ENCODE peak calls at places on chromosomes 1 and 21, in seven cellular contexts. One of them, this sample, is unnamed.
A peak's percentile ranks its signal among the peaks of the same experiment; 100 is the strongest.

GRCh38 chr21:28336299-28336698 is 656.4 kb downstream of the LTN1 start:
- DNase-seq in coronary artery: no peak
- DNase-seq in HepG2: peak; percentile 16
- DNase-seq in AG10803: peak; percentile 91
- DNase-seq in CD8-positive, alpha-beta T cell: no peak
- DNase-seq in SJSA1: no peak
- DNase-seq in prostate gland: peak; percentile 10
- DNase-seq in this sample: no peak

GRCh38 chr1:162197041-162197511 is 127.6 kb downstream of the NOS1AP start:
- DNase-seq in AG10803: no peak
- DNase-seq in CD8-positive, alpha-beta T cell: no peak
- DNase-seq in prostate gland: no peak
- DNase-seq in HepG2: peak; percentile 82
- DNase-seq in SJSA1: no peak
- DNase-seq in coronary artery: no peak
- DNase-seq in this sample: no peak

GRCh38 chr1:65512383-65512782 is 91.9 kb downstream of the LEPR start:
- DNase-seq in coronary artery: no peak
- DNase-seq in CD8-positive, alpha-beta T cell: no peak
- DNase-seq in HepG2: no peak
- DNase-seq in prostate gland: no peak
- DNase-seq in SJSA1: no peak
- DNase-seq in AG10803: no peak
- DNase-seq in this sample: no peak

GRCh38 chr1:228236744-228237143 is 28.9 kb downstream of the OBSCN start:
- DNase-seq in coronary artery: no peak
- DNase-seq in SJSA1: no peak
- DNase-seq in HepG2: peak; percentile 55
- DNase-seq in CD8-positive, alpha-beta T cell: no peak
- DNase-seq in AG10803: peak; percentile 44
- DNase-seq in prostate gland: no peak
- DNase-seq in this sample: no peak

GRCh38 chr1:3013371-3014038 is 7.8 kb upstream of the ACTRT2 start:
- DNase-seq in AG10803: no peak
- DNase-seq in HepG2: no peak
- DNase-seq in CD8-positive, alpha-beta T cell: no peak
- DNase-seq in SJSA1: no peak
- DNase-seq in coronary artery: no peak
- DNase-seq in prostate gland: no peak
- DNase-seq in this sample: peak; percentile 31

GRCh38 chr1:221823566-221823965 is 81.7 kb upstream of the DUSP10 start:
- DNase-seq in SJSA1: no peak
- DNase-seq in CD8-positive, alpha-beta T cell: no peak
- DNase-seq in coronary artery: no peak
- DNase-seq in AG10803: no peak
- DNase-seq in HepG2: no peak
- DNase-seq in prostate gland: no peak
- DNase-seq in this sample: no peak

GRCh38 chr1:7993593-7994479 is 32.3 kb downstream of the ERRFI1 start:
- DNase-seq in AG10803: peak; percentile 57
- DNase-seq in coronary artery: no peak
- DNase-seq in HepG2: no peak
- DNase-seq in prostate gland: no peak
- DNase-seq in SJSA1: no peak
- DNase-seq in CD8-positive, alpha-beta T cell: no peak
- DNase-seq in this sample: no peak

GRCh38 chr1:5491207-5491904 is 500.9 kb downstream of the NPHP4 start:
- DNase-seq in prostate gland: no peak
- DNase-seq in coronary artery: no peak
- DNase-seq in CD8-positive, alpha-beta T cell: no peak
- DNase-seq in HepG2: no peak
- DNase-seq in SJSA1: no peak
- DNase-seq in AG10803: no peak
- DNase-seq in this sample: no peak

GRCh38 chr1:201624741-201625646 is 86.1 kb downstream of the NAV1 start:
- DNase-seq in SJSA1: no peak
- DNase-seq in HepG2: no peak
- DNase-seq in CD8-positive, alpha-beta T cell: no peak
- DNase-seq in prostate gland: no peak
- DNase-seq in AG10803: peak; percentile 98
- DNase-seq in coronary artery: no peak
- DNase-seq in this sample: no peak

GRCh38 chr21:44897326-44898010 is 23.2 kb downstream of the ITGB2 start:
- DNase-seq in HepG2: no peak
- DNase-seq in CD8-positive, alpha-beta T cell: no peak
- DNase-seq in AG10803: no peak
- DNase-seq in SJSA1: peak; percentile 95
- DNase-seq in prostate gland: no peak
- DNase-seq in coronary artery: no peak
- DNase-seq in this sample: peak; percentile 84

GRCh38 chr1:167640051-167640450 is 10.0 kb downstream of the RCSD1 start:
- DNase-seq in HepG2: no peak
- DNase-seq in coronary artery: no peak
- DNase-seq in CD8-positive, alpha-beta T cell: no peak
- DNase-seq in prostate gland: no peak
- DNase-seq in AG10803: no peak
- DNase-seq in SJSA1: no peak
- DNase-seq in this sample: no peak

GRCh38 chr1:203278087-203278884 is 27.0 kb upstream of the BTG2 start:
- DNase-seq in SJSA1: peak; percentile 56
- DNase-seq in HepG2: no peak
- DNase-seq in AG10803: peak; percentile 69
- DNase-seq in CD8-positive, alpha-beta T cell: no peak
- DNase-seq in coronary artery: peak; percentile 98
- DNase-seq in prostate gland: peak; percentile 67
- DNase-seq in this sample: peak; percentile 85

GRCh38 chr1:156319664-156320063 is 18.4 kb downstream of the CCT3 start:
- DNase-seq in CD8-positive, alpha-beta T cell: no peak
- DNase-seq in prostate gland: no peak
- DNase-seq in HepG2: peak; percentile 25
- DNase-seq in SJSA1: no peak
- DNase-seq in coronary artery: no peak
- DNase-seq in AG10803: peak; percentile 38
- DNase-seq in this sample: peak; percentile 38

GRCh38 chr1:222555992-222556615 is 8.2 kb upstream of the HHIPL2 start:
- DNase-seq in CD8-positive, alpha-beta T cell: no peak
- DNase-seq in SJSA1: no peak
- DNase-seq in HepG2: peak; percentile 39
- DNase-seq in prostate gland: no peak
- DNase-seq in coronary artery: no peak
- DNase-seq in AG10803: no peak
- DNase-seq in this sample: no peak

GRCh38 chr1:89906088-89906487 is 85.3 kb downstream of the LRRC8D start:
- DNase-seq in HepG2: peak; percentile 61
- DNase-seq in coronary artery: no peak
- DNase-seq in CD8-positive, alpha-beta T cell: no peak
- DNase-seq in prostate gland: no peak
- DNase-seq in AG10803: no peak
- DNase-seq in SJSA1: no peak
- DNase-seq in this sample: no peak

GRCh38 chr1:53684741-53685140 is 54.2 kb downstream of the GLIS1 start:
- DNase-seq in CD8-positive, alpha-beta T cell: no peak
- DNase-seq in prostate gland: no peak
- DNase-seq in SJSA1: no peak
- DNase-seq in coronary artery: no peak
- DNase-seq in HepG2: no peak
- DNase-seq in AG10803: no peak
- DNase-seq in this sample: no peak
- H3K4me3 ChIP-seq in CD8-positive, alpha-beta T cell: no peak overlapping the region
- H3K4me3 ChIP-seq in prostate gland: no peak overlapping the region
- H3K4me3 ChIP-seq in SJSA1: no peak overlapping the region
- H3K4me3 ChIP-seq in coronary artery: no peak overlapping the region
- H3K4me3 ChIP-seq in HepG2: no peak overlapping the region
- H3K4me3 ChIP-seq in AG10803: no peak overlapping the region
- H3K4me3 ChIP-seq in this sample: no peak overlapping the region

GRCh38 chr1:53541761-53542550 is 82.8 kb downstream of the DMRTB1 start:
- DNase-seq in SJSA1: peak; percentile 62
- DNase-seq in HepG2: no peak
- DNase-seq in prostate gland: no peak
- DNase-seq in coronary artery: no peak
- DNase-seq in CD8-positive, alpha-beta T cell: no peak
- DNase-seq in AG10803: peak; percentile 95
- DNase-seq in this sample: peak; percentile 40
- H3K4me3 ChIP-seq in SJSA1: no peak overlapping the region
- H3K4me3 ChIP-seq in HepG2: no peak overlapping the region
- H3K4me3 ChIP-seq in prostate gland: no peak overlapping the region
- H3K4me3 ChIP-seq in coronary artery: no peak overlapping the region
- H3K4me3 ChIP-seq in CD8-positive, alpha-beta T cell: no peak overlapping the region
- H3K4me3 ChIP-seq in AG10803: peak overlapping the region; percentile 7
- H3K4me3 ChIP-seq in this sample: no peak overlapping the region

GRCh38 chr1:164602480-164603093 is 43.6 kb downstream of the PBX1 start:
- DNase-seq in prostate gland: peak; percentile 81
- DNase-seq in SJSA1: no peak
- DNase-seq in HepG2: no peak
- DNase-seq in CD8-positive, alpha-beta T cell: no peak
- DNase-seq in AG10803: peak; percentile 87
- DNase-seq in coronary artery: no peak
- DNase-seq in this sample: peak; percentile 58
- H3K4me3 ChIP-seq in prostate gland: peak overlapping the region; percentile 20
- H3K4me3 ChIP-seq in SJSA1: no peak overlapping the region
- H3K4me3 ChIP-seq in HepG2: no peak overlapping the region
- H3K4me3 ChIP-seq in CD8-positive, alpha-beta T cell: no peak overlapping the region
- H3K4me3 ChIP-seq in AG10803: peak overlapping the region; percentile 20
- H3K4me3 ChIP-seq in coronary artery: peak overlapping the region; percentile 36
- H3K4me3 ChIP-seq in this sample: no peak overlapping the region

DNA sequence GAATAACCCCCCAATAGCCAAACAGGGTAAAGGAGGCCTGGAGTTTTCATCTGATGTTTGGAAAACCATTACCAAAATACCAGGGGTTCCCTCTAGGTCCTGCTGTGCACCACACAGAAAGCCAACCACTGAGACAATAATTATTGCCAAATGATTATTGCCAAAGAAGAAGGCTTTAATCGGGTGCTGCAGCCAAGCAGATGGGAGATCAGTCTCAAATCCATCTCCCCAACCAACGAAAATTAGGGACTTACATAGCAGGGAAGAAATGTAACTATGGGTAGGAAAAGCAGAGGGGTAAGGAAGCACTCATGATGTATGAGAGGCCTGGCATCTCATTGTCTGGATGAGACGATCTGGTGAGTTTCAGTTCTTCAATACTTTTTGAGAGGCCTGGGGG is 28.8 kb upstream of the LPGAT1 start:
- DNase-seq in prostate gland: no peak
- DNase-seq in CD8-positive, alpha-beta T cell: no peak
- DNase-seq in HepG2: no peak
- DNase-seq in SJSA1: no peak
- DNase-seq in AG10803: no peak
- DNase-seq in coronary artery: no peak
- DNase-seq in this sample: no peak
- H3K4me3 ChIP-seq in prostate gland: no peak overlapping the region
- H3K4me3 ChIP-seq in CD8-positive, alpha-beta T cell: no peak overlapping the region
- H3K4me3 ChIP-seq in HepG2: no peak overlapping the region
- H3K4me3 ChIP-seq in SJSA1: no peak overlapping the region
- H3K4me3 ChIP-seq in AG10803: no peak overlapping the region
- H3K4me3 ChIP-seq in coronary artery: no peak overlapping the region
- H3K4me3 ChIP-seq in this sample: no peak overlapping the region

GRCh38 chr1:101302831-101303511 is 66.2 kb downstream of the S1PR1 start:
- DNase-seq in coronary artery: no peak
- DNase-seq in HepG2: no peak
- DNase-seq in CD8-positive, alpha-beta T cell: no peak
- DNase-seq in AG10803: peak; percentile 42
- DNase-seq in prostate gland: no peak
- DNase-seq in SJSA1: no peak
- DNase-seq in this sample: no peak
- H3K4me3 ChIP-seq in coronary artery: no peak overlapping the region
- H3K4me3 ChIP-seq in HepG2: no peak overlapping the region
- H3K4me3 ChIP-seq in CD8-positive, alpha-beta T cell: no peak overlapping the region
- H3K4me3 ChIP-seq in AG10803: no peak overlapping the region
- H3K4me3 ChIP-seq in prostate gland: no peak overlapping the region
- H3K4me3 ChIP-seq in SJSA1: no peak overlapping the region
- H3K4me3 ChIP-seq in this sample: no peak overlapping the region

GRCh38 chr1:179742717-179743678 is at the start of gene FAM163A:
- DNase-seq in HepG2: no peak
- DNase-seq in prostate gland: no peak
- DNase-seq in CD8-positive, alpha-beta T cell: no peak
- DNase-seq in AG10803: no peak
- DNase-seq in SJSA1: no peak
- DNase-seq in coronary artery: no peak
- DNase-seq in this sample: no peak

GRCh38 chr1:179745131-179745611 is 2.1 kb downstream of the FAM163A start:
- DNase-seq in AG10803: no peak
- DNase-seq in CD8-positive, alpha-beta T cell: no peak
- DNase-seq in coronary artery: no peak
- DNase-seq in HepG2: no peak
- DNase-seq in SJSA1: no peak
- DNase-seq in prostate gland: no peak
- DNase-seq in this sample: no peak

GRCh38 chr1:179743679-179744400 is 749 bp downstream of the FAM163A start:
- DNase-seq in AG10803: no peak
- DNase-seq in prostate gland: no peak
- DNase-seq in coronary artery: no peak
- DNase-seq in CD8-positive, alpha-beta T cell: no peak
- DNase-seq in HepG2: no peak
- DNase-seq in SJSA1: no peak
- DNase-seq in this sample: no peak

GRCh38 chr1:179744401-179745130 is 1.5 kb downstream of the FAM163A start:
- DNase-seq in AG10803: no peak
- DNase-seq in SJSA1: no peak
- DNase-seq in coronary artery: no peak
- DNase-seq in prostate gland: no peak
- DNase-seq in HepG2: no peak
- DNase-seq in CD8-positive, alpha-beta T cell: no peak
- DNase-seq in this sample: no peak

GRCh38 chr1:179742291-179742690 is 800 bp upstream of the FAM163A start:
- DNase-seq in CD8-positive, alpha-beta T cell: no peak
- DNase-seq in coronary artery: no peak
- DNase-seq in AG10803: no peak
- DNase-seq in HepG2: no peak
- DNase-seq in prostate gland: no peak
- DNase-seq in SJSA1: no peak
- DNase-seq in this sample: no peak
- H3K4me3 ChIP-seq in CD8-positive, alpha-beta T cell: peak overlapping the region; percentile 30
- H3K4me3 ChIP-seq in coronary artery: no peak overlapping the region
- H3K4me3 ChIP-seq in AG10803: no peak overlapping the region
- H3K4me3 ChIP-seq in HepG2: no peak overlapping the region
- H3K4me3 ChIP-seq in prostate gland: no peak overlapping the region
- H3K4me3 ChIP-seq in SJSA1: no peak overlapping the region
- H3K4me3 ChIP-seq in this sample: no peak overlapping the region

GRCh38 chr1:219189021-219189824 is 15.5 kb downstream of the LYPLAL1 start:
- DNase-seq in AG10803: peak; percentile 48
- DNase-seq in SJSA1: no peak
- DNase-seq in coronary artery: no peak
- DNase-seq in HepG2: no peak
- DNase-seq in CD8-positive, alpha-beta T cell: no peak
- DNase-seq in prostate gland: no peak
- DNase-seq in this sample: no peak
- H3K4me3 ChIP-seq in AG10803: no peak overlapping the region
- H3K4me3 ChIP-seq in SJSA1: no peak overlapping the region
- H3K4me3 ChIP-seq in coronary artery: peak overlapping the region; percentile 38
- H3K4me3 ChIP-seq in HepG2: no peak overlapping the region
- H3K4me3 ChIP-seq in CD8-positive, alpha-beta T cell: no peak overlapping the region
- H3K4me3 ChIP-seq in prostate gland: no peak overlapping the region
- H3K4me3 ChIP-seq in this sample: no peak overlapping the region

GRCh38 chr1:36398370-36398977 is 766 bp upstream of the LSM10 start:
- DNase-seq in HepG2: no peak
- DNase-seq in SJSA1: no peak
- DNase-seq in AG10803: no peak
- DNase-seq in prostate gland: no peak
- DNase-seq in coronary artery: no peak
- DNase-seq in CD8-positive, alpha-beta T cell: no peak
- DNase-seq in this sample: no peak
- H3K4me3 ChIP-seq in HepG2: no peak overlapping the region
- H3K4me3 ChIP-seq in SJSA1: peak overlapping the region; percentile 73
- H3K4me3 ChIP-seq in AG10803: no peak overlapping the region
- H3K4me3 ChIP-seq in prostate gland: no peak overlapping the region
- H3K4me3 ChIP-seq in coronary artery: peak overlapping the region; percentile 79
- H3K4me3 ChIP-seq in CD8-positive, alpha-beta T cell: no peak overlapping the region
- H3K4me3 ChIP-seq in this sample: no peak overlapping the region